ENCODE peak calls at places on chromosomes 13 and 19, in four cellular contexts. One of them, this sample, is unnamed.

GRCh38 chr19:33703438-33703750 is 81.6 kb downstream of the CHST8 start:
- DNase-seq in H1: no peak
- DNase-seq in mesendoderm: no peak
- DNase-seq in IMR-90: no peak
- DNase-seq in this sample: no peak

GRCh38 chr19:39319892-39320168 is 833 bp downstream of the LRFN1 start:
- DNase-seq in H1: no peak
- DNase-seq in IMR-90: no peak
- DNase-seq in mesendoderm: no peak
- DNase-seq in this sample: no peak

GRCh38 chr19:14081797-14082674 is 3.5 kb downstream of the C19orf67 start:
- DNase-seq in H1: no peak
- DNase-seq in IMR-90: peak; percentile 27
- DNase-seq in mesendoderm: no peak
- DNase-seq in this sample: no peak

GRCh38 chr13:29897102-29897501 is 46.7 kb upstream of the UBL3 start:
- DNase-seq in IMR-90: no peak
- DNase-seq in mesendoderm: no peak
- DNase-seq in H1: no peak
- DNase-seq in this sample: no peak

GRCh38 chr19:38653028-38653571 is 5.7 kb downstream of the ACTN4 start:
- DNase-seq in mesendoderm: no peak
- DNase-seq in IMR-90: peak; percentile 51
- DNase-seq in H1: no peak
- DNase-seq in this sample: no peak

GRCh38 chr19:42529248-42529764 is 1.0 kb upstream of the CEACAM1 start:
- DNase-seq in IMR-90: peak; percentile 19
- DNase-seq in H1: peak; percentile 89
- DNase-seq in mesendoderm: peak; percentile 82
- DNase-seq in this sample: peak; percentile 80

GRCh38 chr13:113907637-113908617 is 44.1 kb upstream of the GAS6 start:
- DNase-seq in IMR-90: peak; percentile 97
- DNase-seq in H1: no peak
- DNase-seq in mesendoderm: peak; percentile 24
- DNase-seq in this sample: no peak

GRCh38 chr19:35899547-35900214 is 659 bp downstream of the NFKBID start:
- DNase-seq in H1: peak; percentile 78
- DNase-seq in IMR-90: peak; percentile 81
- DNase-seq in mesendoderm: peak; percentile 79
- DNase-seq in this sample: peak; percentile 65

GRCh38 chr13:67374391-67374790 is 144.3 kb upstream of the PCDH9 start:
- DNase-seq in mesendoderm: no peak
- DNase-seq in IMR-90: no peak
- DNase-seq in H1: no peak
- DNase-seq in this sample: no peak

GRCh38 chr19:19260842-19261241 is 12.3 kb downstream of the TM6SF2 start:
- DNase-seq in IMR-90: no peak
- DNase-seq in H1: no peak
- DNase-seq in mesendoderm: no peak
- DNase-seq in this sample: no peak

GRCh38 chr13:48210178-48210577 is 22.8 kb upstream of the ITM2B start:
- DNase-seq in H1: no peak
- DNase-seq in IMR-90: peak; percentile 86
- DNase-seq in mesendoderm: no peak
- DNase-seq in this sample: no peak

GRCh38 chr13:58884810-58885209 is 1253.3 kb downstream of the PCDH17 start:
- DNase-seq in IMR-90: no peak
- DNase-seq in mesendoderm: peak; percentile 67
- DNase-seq in H1: no peak
- DNase-seq in this sample: no peak

GRCh38 chr19:48390188-48391099 is 907 bp downstream of the KDELR1 start:
- DNase-seq in mesendoderm: peak; percentile 83
- DNase-seq in IMR-90: peak; percentile 49
- DNase-seq in H1: peak; percentile 84
- DNase-seq in this sample: peak; percentile 65

GRCh38 chr13:39527961-39528720 is 74.9 kb downstream of the LHFPL6 start:
- DNase-seq in H1: no peak
- DNase-seq in IMR-90: peak; percentile 96
- DNase-seq in mesendoderm: peak; percentile 53
- DNase-seq in this sample: no peak

GRCh38 chr13:20127563-20128458 is 33.0 kb downstream of the GJA3 start:
- DNase-seq in mesendoderm: peak; percentile 72
- DNase-seq in IMR-90: peak; percentile 16
- DNase-seq in H1: peak; percentile 84
- DNase-seq in this sample: peak; percentile 67

GRCh38 chr13:49373699-49374098 is 70.2 kb downstream of the CAB39L start:
- DNase-seq in mesendoderm: no peak
- DNase-seq in IMR-90: peak; percentile 42
- DNase-seq in H1: no peak
- DNase-seq in this sample: no peak

GRCh38 chr19:32138416-32138815 is 207.0 kb upstream of the ZNF507 start:
- DNase-seq in IMR-90: no peak
- DNase-seq in H1: no peak
- DNase-seq in mesendoderm: no peak
- DNase-seq in this sample: no peak

GRCh38 chr19:29467824-29468401 is 57.9 kb upstream of the VSTM2B start:
- DNase-seq in IMR-90: peak; percentile 21
- DNase-seq in H1: peak; percentile 45
- DNase-seq in mesendoderm: peak; percentile 71
- DNase-seq in this sample: peak; percentile 60

GRCh38 chr13:105737688-105738087 is 797.8 kb downstream of the EFNB2 start:
- DNase-seq in mesendoderm: no peak
- DNase-seq in IMR-90: no peak
- DNase-seq in H1: no peak
- DNase-seq in this sample: no peak

GRCh38 chr19:11881151-11881800 is 6.3 kb upstream of the ZNF69 start:
- DNase-seq in IMR-90: peak; percentile 51
- DNase-seq in mesendoderm: peak; percentile 77
- DNase-seq in H1: peak; percentile 83
- DNase-seq in this sample: peak; percentile 77

GRCh38 chr19:403221-404036 is 5.5 kb downstream of the C2CD4C start:
- DNase-seq in H1: peak; percentile 45
- DNase-seq in mesendoderm: no peak
- DNase-seq in IMR-90: no peak
- DNase-seq in this sample: peak; percentile 28

GRCh38 chr13:91145806-91146205 is 201.7 kb upstream of the MIR17HG start:
- DNase-seq in H1: no peak
- DNase-seq in mesendoderm: no peak
- DNase-seq in IMR-90: no peak
- DNase-seq in this sample: no peak

GRCh38 chr13:91144054-91144453 is 203.4 kb upstream of the MIR17HG start:
- DNase-seq in H1: no peak
- DNase-seq in IMR-90: no peak
- DNase-seq in mesendoderm: peak; percentile 41
- DNase-seq in this sample: no peak

GRCh38 chr13:91139232-91139631 is 208.3 kb upstream of the MIR17HG start:
- DNase-seq in IMR-90: no peak
- DNase-seq in H1: no peak
- DNase-seq in mesendoderm: no peak
- DNase-seq in this sample: no peak

GRCh38 chr13:91141619-91142061 is 205.8 kb upstream of the MIR17HG start:
- DNase-seq in H1: no peak
- DNase-seq in mesendoderm: no peak
- DNase-seq in IMR-90: no peak
- DNase-seq in this sample: no peak

DNA sequence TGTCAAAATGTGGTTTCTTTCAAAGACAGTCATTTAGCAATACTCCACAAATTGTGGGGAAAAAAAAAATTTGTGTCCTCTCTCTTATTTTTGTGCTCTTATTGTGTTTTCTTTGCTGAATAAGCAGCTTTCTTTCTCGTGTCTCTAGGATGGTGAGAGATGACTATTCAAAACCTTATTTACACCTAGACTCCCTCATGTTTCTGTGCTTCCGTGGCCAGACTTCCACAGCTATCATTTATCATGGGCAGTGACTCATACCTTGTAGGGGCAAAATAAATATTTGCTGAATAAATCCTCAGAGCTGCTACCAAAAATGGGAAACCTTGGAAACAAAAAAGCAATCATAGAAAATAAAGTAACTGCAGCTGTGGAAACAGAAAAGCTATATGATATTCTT is 204.9 kb upstream of the MIR17HG start:
- DNase-seq in mesendoderm: no peak
- DNase-seq in H1: no peak
- DNase-seq in IMR-90: peak; percentile 1
- DNase-seq in this sample: no peak
- H2BK5ac ChIP-seq in mesendoderm: no peak overlapping the region
- H2BK5ac ChIP-seq in H1: no peak overlapping the region
- H2BK5ac ChIP-seq in IMR-90: no peak overlapping the region
- H2BK5ac ChIP-seq in this sample: no peak overlapping the region

GRCh38 chr13:112619730-112620639 is 32.0 kb upstream of the TUBGCP3 start:
- DNase-seq in IMR-90: no peak
- DNase-seq in mesendoderm: peak; percentile 93
- DNase-seq in H1: peak; percentile 63
- DNase-seq in this sample: peak; percentile 91

GRCh38 chr13:112624040-112624439 is 36.1 kb upstream of the TUBGCP3 start:
- DNase-seq in H1: no peak
- DNase-seq in mesendoderm: no peak
- DNase-seq in IMR-90: no peak
- DNase-seq in this sample: no peak

GRCh38 chr13:112623051-112623711 is 35.2 kb upstream of the TUBGCP3 start:
- DNase-seq in mesendoderm: no peak
- DNase-seq in H1: no peak
- DNase-seq in IMR-90: no peak
- DNase-seq in this sample: no peak

GRCh38 chr13:112624602-112625430 is 36.9 kb upstream of the TUBGCP3 start:
- DNase-seq in mesendoderm: no peak
- DNase-seq in H1: no peak
- DNase-seq in IMR-90: no peak
- DNase-seq in this sample: no peak

GRCh38 chr13:112622375-112622774 is 34.4 kb upstream of the TUBGCP3 start:
- DNase-seq in mesendoderm: no peak
- DNase-seq in H1: no peak
- DNase-seq in IMR-90: no peak
- DNase-seq in this sample: no peak
- H4K5ac ChIP-seq in mesendoderm: no peak overlapping the region
- H4K5ac ChIP-seq in H1: no peak overlapping the region
- H4K5ac ChIP-seq in IMR-90: no peak overlapping the region
- H4K5ac ChIP-seq in this sample: no peak overlapping the region

GRCh38 chr13:98529171-98529570 is 47.7 kb downstream of the STK24 start:
- DNase-seq in H1: no peak
- DNase-seq in IMR-90: no peak
- DNase-seq in mesendoderm: no peak
- DNase-seq in this sample: no peak

GRCh38 chr13:98530236-98530635 is 46.7 kb downstream of the STK24 start:
- DNase-seq in H1: no peak
- DNase-seq in mesendoderm: no peak
- DNase-seq in IMR-90: no peak
- DNase-seq in this sample: no peak

GRCh38 chr13:98533912-98534311 is 43.0 kb downstream of the STK24 start:
- DNase-seq in mesendoderm: no peak
- DNase-seq in H1: no peak
- DNase-seq in IMR-90: no peak
- DNase-seq in this sample: no peak

GRCh38 chr13:98534821-98535220 is 42.1 kb downstream of the STK24 start:
- DNase-seq in mesendoderm: no peak
- DNase-seq in H1: no peak
- DNase-seq in IMR-90: no peak
- DNase-seq in this sample: no peak

DNA sequence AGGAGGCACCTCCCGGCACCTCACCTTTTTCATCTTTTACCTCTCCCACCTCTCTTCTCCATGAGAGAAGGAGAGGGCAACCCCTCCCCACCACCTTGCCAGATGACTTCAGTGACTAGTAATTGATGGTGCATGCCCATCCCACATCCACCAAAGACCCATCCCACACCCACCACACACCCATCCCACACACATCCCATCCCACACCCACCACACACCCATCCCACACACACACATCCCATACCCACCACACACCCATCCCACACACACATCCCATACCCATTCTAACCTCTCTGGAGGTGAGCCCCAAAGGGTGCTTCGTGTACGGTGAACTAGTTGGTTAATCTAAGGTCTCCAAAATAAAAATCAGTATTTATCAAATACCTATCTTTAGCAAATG is 44.7 kb downstream of the STK24 start:
- DNase-seq in H1: no peak
- DNase-seq in IMR-90: no peak
- DNase-seq in mesendoderm: no peak
- DNase-seq in this sample: no peak
- H3K79me1 ChIP-seq in H1: peaks cover 38% of the 10 kb centered on the region
- H3K79me1 ChIP-seq in IMR-90: peaks cover 94% of the 10 kb centered on the region
- H3K79me1 ChIP-seq in mesendoderm: peaks cover 44% of the 10 kb centered on the region
- H3K79me1 ChIP-seq in this sample: peaks cover 21% of the 10 kb centered on the region

GRCh38 chr19:3499738-3500428 is 591 bp downstream of the DOHH start:
- DNase-seq in H1: no peak
- DNase-seq in mesendoderm: no peak
- DNase-seq in IMR-90: no peak
- DNase-seq in this sample: no peak
- H2BK5ac ChIP-seq in H1: peak overlapping the region; percentile 100
- H2BK5ac ChIP-seq in mesendoderm: no peak overlapping the region
- H2BK5ac ChIP-seq in IMR-90: no peak overlapping the region
- H2BK5ac ChIP-seq in this sample: no peak overlapping the region

GRCh38 chr13:97978661-97979450 is 25.4 kb downstream of the IPO5 start:
- DNase-seq in H1: no peak
- DNase-seq in mesendoderm: peak; percentile 80
- DNase-seq in IMR-90: peak; percentile 28
- DNase-seq in this sample: no peak
- H4K5ac ChIP-seq in H1: peak overlapping the region; percentile 71
- H4K5ac ChIP-seq in mesendoderm: no peak overlapping the region
- H4K5ac ChIP-seq in IMR-90: no peak overlapping the region
- H4K5ac ChIP-seq in this sample: no peak overlapping the region

This sample was measured in H9.